ENCODE peak calls at places on chromosome 19, in six cellular contexts. X, A, E, F, U and N are unnamed samples.

GRCh38 chr19:13741893-13742292 is 22.4 kb upstream of the MRI1 start:
- DNase-seq in U (no peak), F (no peak), E (no peak), X (no peak), A (no peak), N (no peak)

GRCh38 chr19:6718111-6718740 is 2.2 kb downstream of the C3 start:
- DNase-seq in X (no peak), E (no peak), U (no peak), A (no peak), F (no peak), N (no peak)

GRCh38 chr19:17109962-17110598 is 34.5 kb downstream of the MYO9B start:
- DNase-seq in F (no peak), A (no peak), X (no peak), E (no peak), U (no peak), N (no peak)

GRCh38 chr19:45496349-45496953 is 396 bp downstream of the RTN2 start:
- DNase-seq in U (peak), X (no peak), A (no peak), F (no peak), E (peak), N (peak)

GRCh38 chr19:15280915-15281683 is 48.9 kb upstream of the EPHX3 start:
- DNase-seq in U (no peak), F (peak), E (no peak), A (peak), X (no peak), N (no peak)

GRCh38 chr19:46489445-46490272 is 6.0 kb downstream of the PNMA8B start:
- DNase-seq in X (no peak), F (no peak), A (no peak), U (no peak), E (peak), N (no peak)

GRCh38 chr19:18014197-18014596 is 6.2 kb downstream of the ARRDC2 start:
- DNase-seq in X (no peak), A (no peak), E (no peak), F (no peak), U (no peak), N (peak)

GRCh38 chr19:16799740-16800139 is 29.5 kb upstream of the SIN3B start:
- DNase-seq in A (no peak), X (no peak), U (no peak), E (no peak), F (no peak), N (no peak)

GRCh38 chr19:791605-792360 is 5.5 kb upstream of the PTBP1 start:
- DNase-seq in E (no peak), F (no peak), U (no peak), A (no peak), X (no peak), N (no peak)

GRCh38 chr19:35755550-35756371 is 1.1 kb downstream of the HSPB6 start:
- DNase-seq in U (peak), A (no peak), X (no peak), F (no peak), E (no peak), N (peak)

GRCh38 chr19:54551293-54551692 is 22.3 kb upstream of the LILRA2 start:
- DNase-seq in A (no peak), U (no peak), X (no peak), F (no peak), E (no peak), N (no peak)

GRCh38 chr19:51547397-51548212 is 16.1 kb upstream of the SIGLEC6 start:
- DNase-seq in F (no peak), X (no peak), U (no peak), E (no peak), A (no peak), N (no peak)

GRCh38 chr19:30227661-30228112 is 144.5 kb upstream of the ZNF536 start:
- DNase-seq in E (peak), A (peak), X (peak), F (peak), U (peak), N (peak)

GRCh38 chr19:10884273-10884672 is 12.9 kb downstream of the CARM1 start:
- DNase-seq in F (peak), E (no peak), A (no peak), X (no peak), U (no peak), N (no peak)

GRCh38 chr19:10780368-10780767 is 55.6 kb downstream of the TMED1 start:
- DNase-seq in E (no peak), F (peak), U (no peak), X (no peak), A (no peak), N (no peak)

GRCh38 chr19:32692727-32693061 is 1.1 kb downstream of the NUDT19 start:
- DNase-seq in A (no peak), F (no peak), X (no peak), E (no peak), U (no peak), N (no peak)

GRCh38 chr19:4431808-4432674 is 25.6 kb downstream of the UBXN6 start:
- DNase-seq in F (no peak), X (no peak), E (no peak), U (no peak), A (no peak), N (no peak)

GRCh38 chr19:36245210-36246005 is 30.5 kb downstream of the ZNF146 start:
- DNase-seq in X (no peak), F (no peak), A (no peak), E (peak), U (peak), N (no peak)

GRCh38 chr19:52936151-52936957 is 13.1 kb upstream of the ZNF888 start:
- DNase-seq in F (peak), X (no peak), U (no peak), E (no peak), A (no peak), N (no peak)

GRCh38 chr19:1893791-1894190 is 8.5 kb upstream of the ABHD17A start:
- DNase-seq in A (no peak), U (no peak), F (no peak), E (no peak), X (no peak), N (no peak)

GRCh38 chr19:45162464-45163143 is 1.8 kb upstream of the NKPD1 start:
- DNase-seq in A (peak), E (no peak), F (no peak), X (no peak), U (no peak), N (no peak)

GRCh38 chr19:16066611-16067104 is 9.6 kb upstream of the TPM4 start:
- DNase-seq in U (peak), X (no peak), F (peak), E (no peak), A (peak), N (peak)

GRCh38 chr19:29526730-29527499 is 1.1 kb downstream of the VSTM2B start:
- DNase-seq in U (peak), A (peak), X (no peak), F (no peak), E (peak), N (peak)

GRCh38 chr19:23558541-23558940 is 128.5 kb downstream of the ZNF675 start:
- DNase-seq in X (no peak), F (no peak), U (no peak), A (no peak), E (no peak), N (no peak)

GRCh38 chr19:3268326-3268725 is 43.9 kb downstream of the CELF5 start:
- DNase-seq in F (no peak), U (no peak), A (no peak), E (no peak), X (no peak), N (no peak)

GRCh38 chr19:45333609-45334303 is 6.8 kb upstream of the KLC3 start:
- DNase-seq in U (no peak), A (no peak), F (no peak), E (no peak), X (no peak), N (no peak)

GRCh38 chr19:17678836-17679235 is 9.3 kb downstream of the UNC13A start:
- DNase-seq in U (no peak), E (no peak), F (no peak), A (no peak), X (no peak), N (no peak)

GRCh38 chr19:13298565-13299481 is 148.6 kb downstream of the IER2 start:
- DNase-seq in F (no peak), A (no peak), E (no peak), X (no peak), U (no peak), N (no peak)